ENCODE peak calls at places on chromosomes 11 and 22, in six cellular contexts. One of them, this sample, is unnamed.

GRCh38 chr11:87451400-87451799 is 413.7 kb downstream of the TMEM135 start:
- DNase-seq in OCI-LY7: no peak
- DNase-seq in C1 segment of cervical spinal cord: no peak
- DNase-seq in WTC11: peak; percentile 11
- DNase-seq in endothelial cell: no peak
- DNase-seq in NCI-H748 treated with DMSO at 0.1 percent for 48 hours: no peak
- DNase-seq in this sample: no peak

GRCh38 chr11:14764899-14765527 is 121.4 kb downstream of the PDE3B start:
- DNase-seq in endothelial cell: no peak
- DNase-seq in OCI-LY7: no peak
- DNase-seq in WTC11: no peak
- DNase-seq in NCI-H748 treated with DMSO at 0.1 percent for 48 hours: no peak
- DNase-seq in C1 segment of cervical spinal cord: no peak
- DNase-seq in this sample: no peak

GRCh38 chr11:120134106-120134930 is 3.6 kb downstream of the TRIM29 start:
- DNase-seq in C1 segment of cervical spinal cord: no peak
- DNase-seq in endothelial cell: peak; percentile 1
- DNase-seq in OCI-LY7: no peak
- DNase-seq in NCI-H748 treated with DMSO at 0.1 percent for 48 hours: no peak
- DNase-seq in WTC11: no peak
- DNase-seq in this sample: no peak

GRCh38 chr11:86636275-86636674 is 36.1 kb downstream of the ME3 start:
- DNase-seq in OCI-LY7: no peak
- DNase-seq in C1 segment of cervical spinal cord: no peak
- DNase-seq in endothelial cell: no peak
- DNase-seq in NCI-H748 treated with DMSO at 0.1 percent for 48 hours: no peak
- DNase-seq in WTC11: no peak
- DNase-seq in this sample: no peak

GRCh38 chr11:62602141-62603071 is 741 bp upstream of the MTA2 start:
- DNase-seq in endothelial cell: peak; percentile 47
- DNase-seq in NCI-H748 treated with DMSO at 0.1 percent for 48 hours: peak; percentile 71
- DNase-seq in OCI-LY7: no peak
- DNase-seq in C1 segment of cervical spinal cord: peak; percentile 88
- DNase-seq in WTC11: peak; percentile 77
- DNase-seq in this sample: peak; percentile 79

GRCh38 chr11:49432242-49432848 is 223.9 kb upstream of the FOLH1 start:
- DNase-seq in OCI-LY7: no peak
- DNase-seq in NCI-H748 treated with DMSO at 0.1 percent for 48 hours: no peak
- DNase-seq in WTC11: no peak
- DNase-seq in endothelial cell: no peak
- DNase-seq in C1 segment of cervical spinal cord: no peak
- DNase-seq in this sample: no peak

GRCh38 chr11:134025086-134025437 is 43.8 kb upstream of the JAM3 start:
- DNase-seq in WTC11: no peak
- DNase-seq in NCI-H748 treated with DMSO at 0.1 percent for 48 hours: no peak
- DNase-seq in OCI-LY7: no peak
- DNase-seq in endothelial cell: no peak
- DNase-seq in C1 segment of cervical spinal cord: peak; percentile 57
- DNase-seq in this sample: peak; percentile 54

GRCh38 chr11:107859459-107860239 is 1.1 kb upstream of the SLC35F2 start:
- DNase-seq in NCI-H748 treated with DMSO at 0.1 percent for 48 hours: peak; percentile 19
- DNase-seq in WTC11: peak; percentile 51
- DNase-seq in OCI-LY7: peak; percentile 53
- DNase-seq in endothelial cell: peak; percentile 12
- DNase-seq in C1 segment of cervical spinal cord: peak; percentile 12
- DNase-seq in this sample: no peak

GRCh38 chr11:47948137-47948536 is 32.2 kb upstream of the PTPRJ start:
- DNase-seq in endothelial cell: no peak
- DNase-seq in OCI-LY7: no peak
- DNase-seq in WTC11: no peak
- DNase-seq in NCI-H748 treated with DMSO at 0.1 percent for 48 hours: no peak
- DNase-seq in C1 segment of cervical spinal cord: no peak
- DNase-seq in this sample: no peak

GRCh38 chr11:128853556-128853955 is 13.5 kb downstream of the KCNJ1 start:
- DNase-seq in endothelial cell: no peak
- DNase-seq in WTC11: no peak
- DNase-seq in NCI-H748 treated with DMSO at 0.1 percent for 48 hours: no peak
- DNase-seq in OCI-LY7: no peak
- DNase-seq in C1 segment of cervical spinal cord: no peak
- DNase-seq in this sample: no peak

GRCh38 chr22:36377022-36377631 is 10.6 kb downstream of the MYH9 start:
- DNase-seq in OCI-LY7: peak; percentile 86
- DNase-seq in endothelial cell: no peak
- DNase-seq in WTC11: no peak
- DNase-seq in NCI-H748 treated with DMSO at 0.1 percent for 48 hours: no peak
- DNase-seq in C1 segment of cervical spinal cord: no peak
- DNase-seq in this sample: no peak

GRCh38 chr11:11396290-11397042 is 43.4 kb upstream of the CSNK2A3 start:
- DNase-seq in WTC11: no peak
- DNase-seq in NCI-H748 treated with DMSO at 0.1 percent for 48 hours: no peak
- DNase-seq in C1 segment of cervical spinal cord: no peak
- DNase-seq in endothelial cell: no peak
- DNase-seq in OCI-LY7: no peak
- DNase-seq in this sample: no peak

GRCh38 chr11:57460756-57461749 is 725 bp downstream of the RTN4RL2 start:
- DNase-seq in C1 segment of cervical spinal cord: no peak
- DNase-seq in OCI-LY7: no peak
- DNase-seq in WTC11: peak; percentile 62
- DNase-seq in endothelial cell: no peak
- DNase-seq in NCI-H748 treated with DMSO at 0.1 percent for 48 hours: peak; percentile 4
- DNase-seq in this sample: no peak

GRCh38 chr11:62664405-62665074 is 470 bp downstream of the C11orf98 start:
- DNase-seq in C1 segment of cervical spinal cord: no peak
- DNase-seq in WTC11: peak; percentile 60
- DNase-seq in endothelial cell: no peak
- DNase-seq in NCI-H748 treated with DMSO at 0.1 percent for 48 hours: peak; percentile 53
- DNase-seq in OCI-LY7: peak; percentile 85
- DNase-seq in this sample: no peak

GRCh38 chr22:29738118-29738815 is 18.5 kb downstream of the CABP7 start:
- DNase-seq in NCI-H748 treated with DMSO at 0.1 percent for 48 hours: no peak
- DNase-seq in endothelial cell: no peak
- DNase-seq in C1 segment of cervical spinal cord: no peak
- DNase-seq in WTC11: no peak
- DNase-seq in OCI-LY7: no peak
- DNase-seq in this sample: no peak

GRCh38 chr11:76337469-76337868 is 43.5 kb downstream of the THAP12 start:
- DNase-seq in endothelial cell: no peak
- DNase-seq in NCI-H748 treated with DMSO at 0.1 percent for 48 hours: no peak
- DNase-seq in C1 segment of cervical spinal cord: no peak
- DNase-seq in OCI-LY7: no peak
- DNase-seq in WTC11: no peak
- DNase-seq in this sample: no peak

GRCh38 chr11:68677432-68677831 is 6.9 kb upstream of the GAL start:
- DNase-seq in C1 segment of cervical spinal cord: no peak
- DNase-seq in endothelial cell: no peak
- DNase-seq in OCI-LY7: no peak
- DNase-seq in NCI-H748 treated with DMSO at 0.1 percent for 48 hours: no peak
- DNase-seq in WTC11: no peak
- DNase-seq in this sample: no peak

GRCh38 chr22:33472462-33473344 is 414.5 kb upstream of the SYN3 start:
- DNase-seq in endothelial cell: no peak
- DNase-seq in WTC11: no peak
- DNase-seq in NCI-H748 treated with DMSO at 0.1 percent for 48 hours: no peak
- DNase-seq in OCI-LY7: no peak
- DNase-seq in C1 segment of cervical spinal cord: no peak
- DNase-seq in this sample: no peak

GRCh38 chr11:117052196-117053149 is 45.8 kb downstream of the SIK3 start:
- DNase-seq in OCI-LY7: no peak
- DNase-seq in endothelial cell: no peak
- DNase-seq in C1 segment of cervical spinal cord: no peak
- DNase-seq in WTC11: no peak
- DNase-seq in NCI-H748 treated with DMSO at 0.1 percent for 48 hours: no peak
- DNase-seq in this sample: no peak

GRCh38 chr22:49673048-49673447 is 154.6 kb downstream of the BRD1 start:
- DNase-seq in endothelial cell: no peak
- DNase-seq in WTC11: no peak
- DNase-seq in NCI-H748 treated with DMSO at 0.1 percent for 48 hours: no peak
- DNase-seq in C1 segment of cervical spinal cord: no peak
- DNase-seq in OCI-LY7: no peak
- DNase-seq in this sample: no peak

GRCh38 chr22:35072939-35073338 is 7.0 kb downstream of the ISX start:
- DNase-seq in WTC11: no peak
- DNase-seq in C1 segment of cervical spinal cord: no peak
- DNase-seq in endothelial cell: no peak
- DNase-seq in NCI-H748 treated with DMSO at 0.1 percent for 48 hours: no peak
- DNase-seq in OCI-LY7: no peak
- DNase-seq in this sample: no peak

GRCh38 chr11:23789938-23790371 is 706.9 kb upstream of the LUZP2 start:
- DNase-seq in WTC11: no peak
- DNase-seq in C1 segment of cervical spinal cord: no peak
- DNase-seq in endothelial cell: no peak
- DNase-seq in NCI-H748 treated with DMSO at 0.1 percent for 48 hours: no peak
- DNase-seq in OCI-LY7: no peak
- DNase-seq in this sample: no peak

GRCh38 chr11:61110255-61111059 is 8.2 kb downstream of the CD5 start:
- DNase-seq in WTC11: no peak
- DNase-seq in OCI-LY7: no peak
- DNase-seq in endothelial cell: no peak
- DNase-seq in C1 segment of cervical spinal cord: no peak
- DNase-seq in NCI-H748 treated with DMSO at 0.1 percent for 48 hours: no peak
- DNase-seq in this sample: no peak

GRCh38 chr11:77770629-77771028 is 49.9 kb downstream of the RSF1 start:
- DNase-seq in C1 segment of cervical spinal cord: no peak
- DNase-seq in OCI-LY7: no peak
- DNase-seq in endothelial cell: no peak
- DNase-seq in WTC11: no peak
- DNase-seq in NCI-H748 treated with DMSO at 0.1 percent for 48 hours: no peak
- DNase-seq in this sample: no peak

GRCh38 chr22:26474687-26475086 is 8.9 kb downstream of the HPS4 start:
- DNase-seq in C1 segment of cervical spinal cord: no peak
- DNase-seq in OCI-LY7: no peak
- DNase-seq in WTC11: no peak
- DNase-seq in NCI-H748 treated with DMSO at 0.1 percent for 48 hours: no peak
- DNase-seq in endothelial cell: no peak
- DNase-seq in this sample: no peak

GRCh38 chr11:9769621-9770020 is 105.7 kb downstream of the SWAP70 start:
- DNase-seq in endothelial cell: no peak
- DNase-seq in OCI-LY7: no peak
- DNase-seq in WTC11: no peak
- DNase-seq in NCI-H748 treated with DMSO at 0.1 percent for 48 hours: no peak
- DNase-seq in C1 segment of cervical spinal cord: no peak
- DNase-seq in this sample: no peak

GRCh38 chr11:119774180-119774763 is 45.3 kb upstream of the NECTIN1 start:
- DNase-seq in NCI-H748 treated with DMSO at 0.1 percent for 48 hours: no peak
- DNase-seq in OCI-LY7: peak; percentile 30
- DNase-seq in WTC11: peak; percentile 64
- DNase-seq in endothelial cell: peak; percentile 63
- DNase-seq in C1 segment of cervical spinal cord: no peak
- DNase-seq in this sample: no peak

GRCh38 chr11:27227744-27228143 is 135.3 kb downstream of the CCDC34 start:
- DNase-seq in WTC11: no peak
- DNase-seq in C1 segment of cervical spinal cord: no peak
- DNase-seq in OCI-LY7: no peak
- DNase-seq in NCI-H748 treated with DMSO at 0.1 percent for 48 hours: no peak
- DNase-seq in endothelial cell: no peak
- DNase-seq in this sample: no peak

This sample was measured in pons.